ENCODE peak calls at places on chromosomes 1 and 21, in ten cellular contexts. J is thoracic aorta; K is activated effector memory CD4-positive, alpha-beta T cell treated with anti-CD3 and anti-CD28 coated beads, Interleukin-2, amount 50 U/mL, for 16 hours; G is EH; Z is RCC 7860; W is endothelial cell; O is colonic mucosa; Q is C1 segment of cervical spinal cord; P is A549; I is ACHN. Y is an unnamed sample.

GRCh38 chr1:17475729-17476128 is 36.3 kb upstream of the RCC2 start:
- DNase-seq in J (no peak), K (no peak), G (peak; percentile 91), Z (peak; percentile 66), W (no peak), O (no peak), Q (no peak), P (no peak), I (peak; percentile 15), Y (no peak)

GRCh38 chr1:174116042-174116441 is 43.3 kb upstream of the RABGAP1L start:
- DNase-seq in J (no peak), K (no peak), G (no peak), Z (no peak), W (no peak), O (no peak), Q (no peak), P (no peak), I (no peak), Y (no peak)

GRCh38 chr1:112685913-112686312 is 11.5 kb downstream of the MOV10 start:
- DNase-seq in J (no peak), K (no peak), G (no peak), Z (no peak), W (no peak), O (no peak), Q (no peak), P (no peak), I (no peak), Y (no peak)

GRCh38 chr1:156060937-156061636 is at the start of gene RAB25:
- DNase-seq in J (no peak), K (no peak), G (no peak), Z (no peak), W (no peak), O (peak; percentile 92), Q (no peak), P (no peak), I (no peak), Y (no peak)

GRCh38 chr21:42234464-42235241 is 15.7 kb downstream of the ABCG1 start:
- DNase-seq in J (no peak), K (peak; percentile 91), G (no peak), Z (no peak), W (peak; percentile 78), O (peak; percentile 80), Q (peak; percentile 58), P (peak; percentile 28), I (peak; percentile 35), Y (no peak)

GRCh38 chr1:94160811-94161210 is 39.9 kb upstream of the ABCA4 start:
- DNase-seq in J (no peak), K (no peak), G (peak; percentile 87), Z (peak; percentile 72), W (no peak), O (no peak), Q (no peak), P (no peak), I (peak; percentile 24), Y (peak; percentile 46)

GRCh38 chr21:34817821-34818662 is 149.2 kb downstream of the CLIC6 start:
- DNase-seq in J (no peak), K (no peak), G (no peak), Z (no peak), W (no peak), O (peak; percentile 17), Q (no peak), P (no peak), I (no peak), Y (no peak)

GRCh38 chr1:229596961-229597699 is 28.8 kb downstream of the TAF5L start:
- DNase-seq in J (peak; percentile 39), K (no peak), G (peak; percentile 85), Z (no peak), W (no peak), O (peak; percentile 23), Q (no peak), P (no peak), I (no peak), Y (no peak)

GRCh38 chr1:54579337-54579781 is 31.3 kb downstream of the ACOT11 start:
- DNase-seq in J (no peak), K (no peak), G (peak; percentile 41), Z (no peak), W (no peak), O (no peak), Q (no peak), P (no peak), I (no peak), Y (no peak)

GRCh38 chr1:223110963-223111362 is 32.1 kb downstream of the TLR5 start:
- DNase-seq in J (no peak), K (no peak), G (no peak), Z (no peak), W (no peak), O (no peak), Q (no peak), P (no peak), I (no peak), Y (no peak)

GRCh38 chr21:46151261-46151988 is 4.0 kb downstream of the FTCD start:
- DNase-seq in J (no peak), K (peak; percentile 53), G (no peak), Z (no peak), W (no peak), O (no peak), Q (no peak), P (no peak), I (no peak), Y (no peak)

GRCh38 chr1:54950361-54951163 is 29.9 kb upstream of the TMEM61 start:
- DNase-seq in J (peak; percentile 29), K (peak; percentile 75), G (peak; percentile 86), Z (peak; percentile 65), W (peak; percentile 82), O (peak; percentile 87), Q (peak; percentile 74), P (peak; percentile 69), I (peak; percentile 70), Y (peak; percentile 65)

GRCh38 chr1:235366286-235366685 is 941 bp upstream of the TBCE start:
- DNase-seq in J (no peak), K (peak; percentile 70), G (no peak), Z (no peak), W (no peak), O (no peak), Q (no peak), P (no peak), I (no peak), Y (no peak)

GRCh38 chr1:225813250-225813964 is 3.5 kb downstream of the EPHX1 start:
- DNase-seq in J (no peak), K (no peak), G (peak; percentile 17), Z (no peak), W (no peak), O (peak; percentile 76), Q (no peak), P (peak; percentile 81), I (no peak), Y (peak; percentile 80)

Y was measured in brain pericyte.